ENCODE peak calls at places on chromosomes 13 and 19, in nine cellular contexts. P is GM12865, I is glutamatergic neuron, X is mammary epithelial cell, S is endodermal cell, R is fibroblast of the aortic adventitia, W is neural crest cell, Q is endothelial cell, N is Peyer's patch. M is an unnamed sample.

GRCh38 chr19:17348700-17349099 is 11.3 kb downstream of the GTPBP3 start:
- DNase-seq in P (no peak), I (peak), X (peak), S (peak), R (peak), W (no peak), Q (peak), N (no peak), M (no peak)

GRCh38 chr19:5052515-5052914 is 83.6 kb downstream of the KDM4B start:
- DNase-seq in P (no peak), I (no peak), X (no peak), S (peak), R (no peak), W (no peak), Q (no peak), N (no peak), M (peak)

GRCh38 chr13:79457948-79458347 is 23.0 kb upstream of the NDFIP2 start:
- DNase-seq in P (no peak), I (no peak), X (peak), S (no peak), R (peak), W (no peak), Q (no peak), N (no peak), M (no peak)

GRCh38 chr13:114174529-114174941 is 4.5 kb upstream of the CFAP97D2 start:
- DNase-seq in P (no peak), I (no peak), X (no peak), S (no peak), R (peak), W (no peak), Q (no peak), N (no peak), M (no peak)

GRCh38 chr13:43785166-43785680 is 1.5 kb downstream of the ENOX1 start:
- DNase-seq in P (no peak), I (no peak), X (no peak), S (no peak), R (peak), W (no peak), Q (peak), N (no peak), M (no peak)

GRCh38 chr13:75643693-75644092 is 7.6 kb downstream of the LMO7 start:
- DNase-seq in P (no peak), I (no peak), X (no peak), S (no peak), R (no peak), W (no peak), Q (no peak), N (no peak), M (no peak)

GRCh38 chr19:38974599-38975213 is 836 bp downstream of the FBXO17 start:
- DNase-seq in P (no peak), I (no peak), X (no peak), S (no peak), R (peak), W (no peak), Q (no peak), N (no peak), M (no peak)

GRCh38 chr13:112345826-112346172 is 30.4 kb upstream of the SPACA7 start:
- DNase-seq in P (no peak), I (no peak), X (no peak), S (no peak), R (no peak), W (no peak), Q (no peak), N (no peak), M (no peak)

GRCh38 chr19:2255112-2255845 is 938 bp downstream of the JSRP1 start:
- DNase-seq in P (no peak), I (peak), X (no peak), S (no peak), R (no peak), W (no peak), Q (no peak), N (no peak), M (no peak)

GRCh38 chr13:35917252-35917941 is 213.8 kb downstream of the DCLK1 start:
- DNase-seq in P (peak), I (no peak), X (no peak), S (no peak), R (peak), W (no peak), Q (no peak), N (no peak), M (no peak)

GRCh38 chr13:80379245-80379644 is 38.3 kb upstream of the SPRY2 start:
- DNase-seq in P (no peak), I (no peak), X (peak), S (no peak), R (peak), W (no peak), Q (no peak), N (no peak), M (no peak)

GRCh38 chr13:20721454-20722357 is 18.2 kb downstream of the IL17D start:
- DNase-seq in P (no peak), I (peak), X (peak), S (peak), R (peak), W (no peak), Q (peak), N (no peak), M (no peak)

GRCh38 chr13:96984061-96984508 is 10.2 kb downstream of the OXGR1 start:
- DNase-seq in P (peak), I (peak), X (peak), S (peak), R (no peak), W (no peak), Q (peak), N (no peak), M (no peak)
- TF ChIP-seq CTCF in P (no peak), I (peak), X (peak), S (peak), R (peak), W (peak), Q (no peak), N (no peak), M (peak)

DNA sequence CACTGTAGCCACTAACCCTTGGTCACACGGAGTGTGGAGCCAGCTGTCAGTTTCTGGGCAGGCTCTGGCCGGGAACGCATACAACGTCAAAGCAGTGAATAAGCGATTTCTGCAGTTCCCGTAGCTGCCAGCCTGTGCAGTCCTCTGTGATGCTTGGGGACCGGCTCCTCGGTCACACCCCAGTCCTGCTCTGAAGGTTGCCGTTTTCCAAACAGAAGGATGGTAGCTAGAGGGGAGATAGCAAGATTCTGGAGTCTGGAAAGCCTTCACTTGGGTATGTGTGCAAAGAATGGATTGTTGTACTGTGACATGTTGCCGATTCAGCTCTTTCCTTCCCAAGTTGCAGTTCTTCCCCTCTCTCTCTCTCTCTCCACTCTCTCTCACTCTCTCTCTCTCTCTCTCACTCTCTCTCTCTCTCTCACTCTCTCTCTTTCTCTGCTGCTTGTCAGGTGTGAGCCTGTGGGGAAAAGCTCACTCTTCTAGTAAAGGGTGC is 38.7 kb upstream of the C1QTNF9 start:
- DNase-seq in P (peak), I (peak), X (peak), S (peak), R (peak), W (peak), Q (no peak), N (peak), M (no peak)
- TF ChIP-seq CTCF in P (no peak), I (no peak), X (no peak), S (no peak), R (peak), W (no peak), Q (no peak), N (peak), M (no peak)

DNA sequence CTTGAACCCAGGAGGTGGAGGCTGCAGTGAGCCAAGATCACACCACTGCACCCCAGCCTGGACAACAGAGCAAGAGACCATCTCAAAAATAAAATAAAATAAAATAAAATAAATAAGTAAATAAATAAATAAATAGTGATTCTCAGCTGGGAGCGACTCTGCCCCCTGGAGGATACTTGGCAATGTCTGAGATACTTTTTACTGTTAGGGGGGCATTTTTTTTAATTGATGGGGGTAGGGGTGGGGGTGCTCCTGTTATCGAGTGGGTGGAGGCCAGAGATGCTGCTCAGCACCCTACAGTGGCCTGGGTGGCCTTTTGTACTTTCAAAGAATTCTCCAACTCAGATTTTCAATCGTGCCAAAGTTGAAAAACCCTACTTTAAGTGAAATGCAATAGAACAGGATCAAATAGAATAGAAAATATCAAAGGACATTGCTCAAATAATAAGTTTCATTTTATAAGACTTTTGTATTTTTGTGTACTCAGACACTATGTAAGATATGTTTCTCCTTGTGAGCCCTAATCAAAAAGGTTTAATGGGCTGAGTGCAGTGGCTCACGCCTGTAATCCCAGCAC is 7.1 kb upstream of the CLPP start:
- DNase-seq in P (no peak), I (no peak), X (no peak), S (no peak), R (peak), W (no peak), Q (no peak), N (no peak), M (no peak)
- TF ChIP-seq CTCF in P (no peak), I (no peak), X (peak), S (peak), R (peak), W (peak), Q (peak), N (no peak), M (no peak)

DNA sequence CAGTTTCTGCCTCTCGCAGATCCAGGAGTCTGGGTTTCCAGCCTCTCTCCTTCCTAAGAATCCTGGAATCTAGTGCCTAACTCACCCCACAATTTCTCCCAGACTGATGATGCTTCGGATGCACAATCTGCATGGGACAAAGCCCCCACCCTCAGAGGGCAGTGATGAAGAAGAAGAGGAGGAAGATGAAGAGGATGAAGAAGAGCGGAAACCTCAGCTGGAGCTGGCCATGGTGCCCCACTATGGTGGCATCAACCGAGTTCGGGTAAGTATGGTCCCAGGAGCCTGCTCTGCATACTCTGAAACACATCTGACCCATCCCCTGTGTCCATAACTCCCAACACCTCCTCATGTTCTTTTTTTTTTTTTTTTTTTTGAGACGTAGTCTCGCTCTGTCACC is 796 bp downstream of the GRWD1 start:
- DNase-seq in P (no peak), I (no peak), X (no peak), S (no peak), R (no peak), W (no peak), Q (no peak), N (no peak), M (no peak)
- TF ChIP-seq CTCF in P (no peak), I (no peak), X (no peak), S (no peak), R (no peak), W (no peak), Q (no peak), N (no peak), M (no peak)

GRCh38 chr19:48069435-48069834 is 25.6 kb upstream of the CABP5 start:
- DNase-seq in P (no peak), I (no peak), X (no peak), S (peak), R (no peak), W (no peak), Q (peak), N (no peak), M (no peak)
- TF ChIP-seq CTCF in P (no peak), I (no peak), X (no peak), S (peak), R (peak), W (no peak), Q (no peak), N (no peak), M (peak)

DNA sequence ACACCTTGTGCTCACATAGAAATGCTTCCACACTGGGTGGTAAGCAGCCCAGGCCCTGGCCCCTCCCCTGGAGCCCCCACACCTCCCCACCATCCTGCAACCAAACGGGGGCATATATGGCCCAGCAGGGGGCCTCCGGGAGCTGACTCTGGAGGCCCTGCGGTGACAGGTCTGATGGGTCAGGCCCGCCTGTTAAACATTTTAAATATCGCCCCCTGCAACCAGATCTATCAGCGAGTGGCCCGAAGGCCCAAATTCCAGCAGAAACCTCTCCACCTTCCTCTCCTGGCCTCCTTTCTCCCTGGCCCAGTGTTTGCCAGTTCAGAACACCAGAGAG is 48.0 kb upstream of the KATNAL1 start:
- DNase-seq in P (peak), I (peak), X (no peak), S (peak), R (no peak), W (peak), Q (peak), N (peak), M (peak)
- TF ChIP-seq CTCF in P (peak), I (peak), X (peak), S (no peak), R (peak), W (peak), Q (no peak), N (no peak), M (no peak)

M was measured in WERI-Rb-1.